ENCODE peak calls at places on chromosomes 12 and 14, in five cellular contexts. X, L, U, M and H are unnamed samples. For H3K27me3, the result is how much of the 10 kb centered on the place peaks cover.

GRCh38 chr14:46325157-46325556 is 326.4 kb downstream of the RPL10L start:
- DNase-seq in M (no peak), X (no peak), U (no peak), L (no peak), H (no peak)

GRCh38 chr14:72883963-72884362 is 9.9 kb downstream of the DPF3 start:
- DNase-seq in U (no peak), L (no peak), X (no peak), M (no peak), H (no peak)

GRCh38 chr14:32578181-32578580 is 249.1 kb downstream of the AKAP6 start:
- DNase-seq in U (no peak), X (no peak), M (no peak), L (no peak), H (no peak)

GRCh38 chr14:73237786-73238261 is 518 bp downstream of the PAPLN start:
- DNase-seq in L (no peak), M (no peak), U (no peak), X (peak), H (no peak)

GRCh38 chr12:80627773-80628172 is 79.7 kb upstream of the MYF6 start:
- DNase-seq in X (no peak), L (no peak), M (no peak), U (peak), H (no peak)

GRCh38 chr14:53912121-53912520 is 44.5 kb downstream of the BMP4 start:
- DNase-seq in U (no peak), L (no peak), X (no peak), M (no peak), H (no peak)

GRCh38 chr14:23376477-23377200 is at the start of gene CMTM5:
- DNase-seq in U (no peak), L (no peak), M (no peak), X (no peak), H (no peak)

GRCh38 chr12:53056296-53056695 is 6.4 kb downstream of the TNS2 start:
- DNase-seq in X (no peak), U (no peak), L (no peak), M (no peak), H (no peak)

GRCh38 chr14:105093426-105094192 is 28.4 kb upstream of the GPR132 start:
- DNase-seq in L (no peak), U (no peak), X (no peak), M (peak), H (peak)

GRCh38 chr14:95319312-95320075 is at the start of gene CLMN:
- DNase-seq in X (peak), M (peak), L (no peak), U (no peak), H (peak)

GRCh38 chr12:21710944-21711343 is 53.3 kb upstream of the LDHB start:
- DNase-seq in M (no peak), L (no peak), X (no peak), U (no peak), H (no peak)

GRCh38 chr14:100902295-100902694 is 1.2 kb downstream of the RTL1 start:
- DNase-seq in M (no peak), X (no peak), L (no peak), U (no peak), H (peak)

GRCh38 chr14:68979722-68980552 is 835 bp upstream of the ACTN1 start:
- DNase-seq in X (peak), M (peak), U (no peak), L (peak), H (no peak)

GRCh38 chr12:97637770-97638169 is 175.2 kb downstream of the RMST start:
- DNase-seq in U (no peak), X (no peak), L (no peak), M (no peak), H (no peak)

GRCh38 chr12:65631621-65632111 is 192.6 kb upstream of the HMGA2 start:
- DNase-seq in X (no peak), U (peak), M (no peak), L (peak), H (no peak)

GRCh38 chr14:66288511-66288910 is 197.7 kb upstream of the CCDC196 start:
- DNase-seq in L (no peak), X (no peak), M (no peak), U (no peak), H (no peak)

GRCh38 chr14:84390010-84390409 is 1139.9 kb upstream of the FLRT2 start:
- DNase-seq in M (no peak), L (no peak), X (no peak), U (no peak), H (no peak)

DNA sequence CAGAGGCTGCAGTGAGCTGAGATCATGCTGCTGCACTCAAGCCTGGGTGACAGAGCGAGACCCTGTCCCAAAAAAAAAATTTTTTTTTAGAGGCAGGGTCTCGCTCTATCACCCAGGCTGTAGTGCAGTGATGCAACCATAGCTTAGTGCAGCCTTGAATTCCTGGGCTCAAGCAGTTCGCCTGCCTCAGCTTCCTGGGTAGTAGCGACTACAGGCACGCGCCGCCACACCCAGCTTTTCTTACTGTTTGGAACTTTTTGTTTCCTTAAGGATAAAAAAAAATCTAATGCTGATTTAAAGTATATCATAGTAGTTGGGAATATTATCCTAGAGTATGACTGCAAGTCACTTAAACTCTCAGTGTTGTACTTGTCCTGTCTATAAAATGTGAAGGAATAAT is 7.2 kb downstream of the TMEM19 start:
- DNase-seq in U (no peak), X (no peak), L (no peak), M (no peak), H (no peak)
- H3K4me3 ChIP-seq in U (no peak), X (no peak), L (no peak), M (no peak), H (no peak)

GRCh38 chr14:60487211-60487610 is 1.3 kb upstream of the C14orf39 start:
- DNase-seq in L (no peak), M (no peak), X (no peak), U (no peak), H (no peak)
- H3K27me3 ChIP-seq in L (under half), M (under half), X (under half), U (under half), H (under half)

GRCh38 chr14:49972840-49973239 is 80.0 kb downstream of the ARF6 start:
- DNase-seq in U (no peak), L (no peak), M (peak), X (no peak), H (peak)
- H3K4me3 ChIP-seq in U (no peak), L (peak), M (no peak), X (no peak), H (no peak)

DNA sequence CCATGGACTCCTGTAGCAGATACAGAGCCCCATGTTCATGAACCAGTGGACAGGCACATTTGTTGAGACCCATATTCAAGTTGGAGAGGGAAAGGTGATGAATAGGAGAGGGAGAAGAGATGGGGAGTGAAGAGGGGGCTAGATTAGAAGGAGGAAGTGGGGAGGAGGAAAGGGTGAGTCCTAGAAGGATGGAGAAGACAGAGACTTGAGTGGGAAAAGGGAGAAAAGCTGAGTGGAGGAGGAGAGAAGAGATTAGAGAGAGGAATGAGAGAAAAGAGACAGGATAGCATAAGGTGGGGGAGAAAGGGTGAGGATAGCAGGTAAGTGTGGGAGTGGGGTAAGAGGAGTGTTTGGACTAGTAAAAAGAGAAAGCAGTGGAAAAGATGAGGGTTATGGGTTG is 4.9 kb upstream of the ASIC1 start:
- DNase-seq in L (no peak), U (no peak), X (no peak), M (no peak), H (no peak)
- H3K27me3 ChIP-seq in L (under half), U (under half), X (under half), M (under half), H (under half)

GRCh38 chr12:75648856-75649255 is 137.4 kb upstream of the KRR1 start:
- DNase-seq in M (no peak), X (no peak), L (no peak), U (no peak), H (no peak)
- H3K4me3 ChIP-seq in M (no peak), X (no peak), L (no peak), U (no peak), H (no peak)

DNA sequence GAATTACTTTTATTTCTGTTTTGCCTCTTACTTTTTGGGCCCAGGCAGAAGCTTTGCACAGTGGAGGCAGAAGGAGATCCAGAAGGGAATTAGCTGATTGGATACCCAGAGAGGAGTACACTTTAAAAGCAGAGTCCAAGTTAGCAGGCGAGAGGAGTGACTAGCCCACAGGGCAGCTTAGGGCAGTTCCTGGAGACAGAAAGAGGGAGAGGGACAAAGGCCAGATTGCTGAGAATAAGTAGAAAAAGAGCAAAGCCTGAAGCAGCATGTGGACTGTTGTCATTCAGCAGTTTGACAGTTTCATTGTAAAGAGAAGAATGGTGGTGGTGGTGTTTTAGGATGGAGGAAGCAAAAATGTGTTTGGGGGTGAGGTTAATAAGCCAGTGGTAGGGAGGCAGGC is 95.1 kb downstream of the PELI2 start:
- DNase-seq in L (no peak), M (no peak), U (no peak), X (no peak), H (no peak)
- H3K27me3 ChIP-seq in L (under half), M (under half), U (under half), X (under half), H (under half)

DNA sequence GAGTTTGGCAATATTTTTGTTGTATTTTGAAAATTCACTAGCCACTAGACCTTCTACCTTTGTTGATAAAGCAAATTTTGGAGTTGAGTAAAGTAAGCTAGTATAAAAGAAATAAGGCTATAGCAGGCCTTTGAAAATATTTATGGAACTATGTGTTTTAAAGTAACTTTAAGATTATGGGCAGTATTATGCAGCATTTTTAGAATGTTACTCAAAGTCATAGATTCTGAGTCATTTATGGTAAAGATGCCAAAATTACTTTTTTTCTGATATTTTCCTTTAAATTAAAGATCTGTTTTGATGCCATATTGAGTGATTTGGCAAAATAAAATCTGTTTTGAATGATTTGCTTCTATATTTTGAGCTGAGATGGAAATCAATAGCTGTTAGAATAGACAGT is 57.2 kb downstream of the SYNE2 start:
- DNase-seq in L (no peak), X (no peak), U (no peak), M (no peak), H (no peak)
- H3K4me3 ChIP-seq in L (no peak), X (no peak), U (no peak), M (no peak), H (no peak)